ENCODE peak calls at places on chromosomes 1 and 21, in seven cellular contexts. One of them, this sample, is unnamed. For H3K9me3, the result is how much of the 10 kb centered on the place peaks cover.

GRCh38 chr21:34200288-34200905 is 127.0 kb downstream of the MRPS6 start:
- DNase-seq in left ventricle myocardium inferior: peak
- DNase-seq in MM.1S: no peak
- DNase-seq in heart right ventricle: no peak
- DNase-seq in OCI-LY7: no peak
- DNase-seq in cardiac muscle cell: peak
- DNase-seq in AG04450: no peak
- DNase-seq in this sample: no peak

GRCh38 chr1:48878191-48878940 is 101.7 kb upstream of the BEND5 start:
- DNase-seq in left ventricle myocardium inferior: no peak
- DNase-seq in MM.1S: no peak
- DNase-seq in heart right ventricle: no peak
- DNase-seq in OCI-LY7: no peak
- DNase-seq in cardiac muscle cell: peak
- DNase-seq in AG04450: no peak
- DNase-seq in this sample: no peak

GRCh38 chr1:61277129-61277801 is 194.9 kb downstream of the NFIA start:
- DNase-seq in left ventricle myocardium inferior: no peak
- DNase-seq in MM.1S: no peak
- DNase-seq in heart right ventricle: no peak
- DNase-seq in OCI-LY7: no peak
- DNase-seq in cardiac muscle cell: no peak
- DNase-seq in AG04450: no peak
- DNase-seq in this sample: no peak

GRCh38 chr1:89351622-89352311 is 12.1 kb upstream of the GBP6 start:
- DNase-seq in left ventricle myocardium inferior: no peak
- DNase-seq in MM.1S: no peak
- DNase-seq in heart right ventricle: no peak
- DNase-seq in OCI-LY7: no peak
- DNase-seq in cardiac muscle cell: no peak
- DNase-seq in AG04450: no peak
- DNase-seq in this sample: no peak

GRCh38 chr1:28934676-28935075 is 20.3 kb downstream of the EPB41 start:
- DNase-seq in left ventricle myocardium inferior: no peak
- DNase-seq in MM.1S: no peak
- DNase-seq in heart right ventricle: no peak
- DNase-seq in OCI-LY7: no peak
- DNase-seq in cardiac muscle cell: no peak
- DNase-seq in AG04450: no peak
- DNase-seq in this sample: no peak

GRCh38 chr21:35294231-35294898 is 245.3 kb upstream of the RUNX1 start:
- DNase-seq in left ventricle myocardium inferior: no peak
- DNase-seq in MM.1S: peak
- DNase-seq in heart right ventricle: no peak
- DNase-seq in OCI-LY7: no peak
- DNase-seq in cardiac muscle cell: no peak
- DNase-seq in AG04450: no peak
- DNase-seq in this sample: no peak

GRCh38 chr1:18794066-18794465 is 65.4 kb downstream of the TAS1R2 start:
- DNase-seq in left ventricle myocardium inferior: no peak
- DNase-seq in MM.1S: peak
- DNase-seq in heart right ventricle: no peak
- DNase-seq in OCI-LY7: no peak
- DNase-seq in cardiac muscle cell: no peak
- DNase-seq in AG04450: no peak
- DNase-seq in this sample: no peak

GRCh38 chr1:164728719-164729118 is 169.7 kb downstream of the PBX1 start:
- DNase-seq in left ventricle myocardium inferior: no peak
- DNase-seq in MM.1S: no peak
- DNase-seq in heart right ventricle: no peak
- DNase-seq in OCI-LY7: no peak
- DNase-seq in cardiac muscle cell: peak
- DNase-seq in AG04450: no peak
- DNase-seq in this sample: no peak

GRCh38 chr1:158185770-158186705 is 5.3 kb downstream of the CD1D start:
- DNase-seq in left ventricle myocardium inferior: no peak
- DNase-seq in MM.1S: no peak
- DNase-seq in heart right ventricle: no peak
- DNase-seq in OCI-LY7: no peak
- DNase-seq in cardiac muscle cell: peak
- DNase-seq in AG04450: no peak
- DNase-seq in this sample: no peak

GRCh38 chr1:224632381-224632871 is 16.3 kb downstream of the CNIH3 start:
- DNase-seq in left ventricle myocardium inferior: no peak
- DNase-seq in MM.1S: no peak
- DNase-seq in heart right ventricle: no peak
- DNase-seq in OCI-LY7: no peak
- DNase-seq in cardiac muscle cell: peak
- DNase-seq in AG04450: peak
- DNase-seq in this sample: no peak

GRCh38 chr1:28804071-28804470 is 7.9 kb upstream of the OPRD1 start:
- DNase-seq in left ventricle myocardium inferior: no peak
- DNase-seq in MM.1S: no peak
- DNase-seq in heart right ventricle: no peak
- DNase-seq in OCI-LY7: no peak
- DNase-seq in cardiac muscle cell: no peak
- DNase-seq in AG04450: no peak
- DNase-seq in this sample: no peak

GRCh38 chr21:33109574-33110339 is 39.8 kb downstream of the OLIG1 start:
- DNase-seq in left ventricle myocardium inferior: no peak
- DNase-seq in MM.1S: no peak
- DNase-seq in heart right ventricle: no peak
- DNase-seq in OCI-LY7: no peak
- DNase-seq in cardiac muscle cell: no peak
- DNase-seq in AG04450: no peak
- DNase-seq in this sample: no peak

GRCh38 chr1:203701606-203702005 is 63.4 kb upstream of the LAX1 start:
- DNase-seq in left ventricle myocardium inferior: no peak
- DNase-seq in MM.1S: no peak
- DNase-seq in heart right ventricle: no peak
- DNase-seq in OCI-LY7: no peak
- DNase-seq in cardiac muscle cell: no peak
- DNase-seq in AG04450: no peak
- DNase-seq in this sample: no peak

GRCh38 chr1:55584521-55585401 is 369.6 kb upstream of the USP24 start:
- DNase-seq in left ventricle myocardium inferior: no peak
- DNase-seq in MM.1S: no peak
- DNase-seq in heart right ventricle: no peak
- DNase-seq in OCI-LY7: no peak
- DNase-seq in cardiac muscle cell: peak
- DNase-seq in AG04450: no peak
- DNase-seq in this sample: no peak

GRCh38 chr1:95850165-95850649 is 616.2 kb downstream of the RWDD3 start:
- DNase-seq in left ventricle myocardium inferior: no peak
- DNase-seq in MM.1S: no peak
- DNase-seq in heart right ventricle: no peak
- DNase-seq in OCI-LY7: no peak
- DNase-seq in cardiac muscle cell: no peak
- DNase-seq in AG04450: no peak
- DNase-seq in this sample: no peak

GRCh38 chr1:203006948-203007871 is at the start of gene TMEM183A:
- DNase-seq in left ventricle myocardium inferior: peak
- DNase-seq in MM.1S: peak
- DNase-seq in heart right ventricle: peak
- DNase-seq in OCI-LY7: peak
- DNase-seq in cardiac muscle cell: peak
- DNase-seq in AG04450: peak
- DNase-seq in this sample: peak

GRCh38 chr1:42928859-42929258 is 29.8 kb downstream of the SLC2A1 start:
- DNase-seq in left ventricle myocardium inferior: no peak
- DNase-seq in MM.1S: no peak
- DNase-seq in heart right ventricle: no peak
- DNase-seq in OCI-LY7: no peak
- DNase-seq in cardiac muscle cell: no peak
- DNase-seq in AG04450: no peak
- DNase-seq in this sample: no peak

GRCh38 chr1:42335809-42336518 is 929 bp upstream of the FOXJ3 start:
- DNase-seq in left ventricle myocardium inferior: no peak
- DNase-seq in MM.1S: no peak
- DNase-seq in heart right ventricle: no peak
- DNase-seq in OCI-LY7: no peak
- DNase-seq in cardiac muscle cell: peak
- DNase-seq in AG04450: no peak
- DNase-seq in this sample: no peak

GRCh38 chr1:11211925-11212587 is 22.9 kb downstream of the ANGPTL7 start:
- DNase-seq in left ventricle myocardium inferior: no peak
- DNase-seq in MM.1S: no peak
- DNase-seq in heart right ventricle: no peak
- DNase-seq in OCI-LY7: no peak
- DNase-seq in cardiac muscle cell: no peak
- DNase-seq in AG04450: no peak
- DNase-seq in this sample: no peak

GRCh38 chr1:80878343-80878742 is 922.4 kb upstream of the ADGRL2 start:
- DNase-seq in left ventricle myocardium inferior: no peak
- DNase-seq in MM.1S: no peak
- DNase-seq in heart right ventricle: no peak
- DNase-seq in OCI-LY7: no peak
- DNase-seq in cardiac muscle cell: no peak
- DNase-seq in AG04450: no peak
- DNase-seq in this sample: no peak
- H3K9me3 ChIP-seq in left ventricle myocardium inferior: under half
- H3K9me3 ChIP-seq in MM.1S: under half
- H3K9me3 ChIP-seq in heart right ventricle: under half
- H3K9me3 ChIP-seq in OCI-LY7: under half
- H3K9me3 ChIP-seq in cardiac muscle cell: under half
- H3K9me3 ChIP-seq in AG04450: under half
- H3K9me3 ChIP-seq in this sample: under half

DNA sequence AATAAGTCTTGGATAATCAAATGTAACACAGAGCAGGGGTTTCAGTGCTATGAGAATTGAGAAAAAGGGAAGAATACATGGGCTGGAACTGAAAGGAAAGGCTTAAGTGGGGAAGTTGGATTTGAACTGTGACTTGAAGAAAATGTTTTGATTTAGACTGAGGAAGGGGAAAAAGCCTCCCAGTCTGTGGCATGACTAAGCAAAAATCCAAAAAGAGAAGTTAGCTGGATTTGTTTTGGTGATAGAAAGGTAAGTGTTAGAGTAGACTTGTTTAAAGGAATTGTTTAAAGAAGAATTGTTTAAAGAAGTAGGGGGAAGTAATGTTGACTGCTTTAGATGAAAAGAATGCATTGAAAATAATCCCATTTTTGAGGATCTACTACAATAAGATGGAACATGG is 46.0 kb downstream of the KCNK2 start:
- DNase-seq in left ventricle myocardium inferior: no peak
- DNase-seq in MM.1S: no peak
- DNase-seq in heart right ventricle: no peak
- DNase-seq in OCI-LY7: no peak
- DNase-seq in cardiac muscle cell: no peak
- DNase-seq in AG04450: no peak
- DNase-seq in this sample: no peak
- H3K27ac ChIP-seq in left ventricle myocardium inferior: no peak
- H3K27ac ChIP-seq in MM.1S: no peak
- H3K27ac ChIP-seq in heart right ventricle: no peak
- H3K27ac ChIP-seq in OCI-LY7: no peak
- H3K27ac ChIP-seq in cardiac muscle cell: no peak
- H3K27ac ChIP-seq in AG04450: no peak
- H3K27ac ChIP-seq in this sample: no peak

GRCh38 chr1:65963161-65963888 is 170.6 kb downstream of the PDE4B start:
- DNase-seq in left ventricle myocardium inferior: no peak
- DNase-seq in MM.1S: no peak
- DNase-seq in heart right ventricle: no peak
- DNase-seq in OCI-LY7: no peak
- DNase-seq in cardiac muscle cell: no peak
- DNase-seq in AG04450: no peak
- DNase-seq in this sample: no peak

GRCh38 chr1:65955503-65955902 is 162.8 kb downstream of the PDE4B start:
- DNase-seq in left ventricle myocardium inferior: no peak
- DNase-seq in MM.1S: no peak
- DNase-seq in heart right ventricle: no peak
- DNase-seq in OCI-LY7: no peak
- DNase-seq in cardiac muscle cell: no peak
- DNase-seq in AG04450: no peak
- DNase-seq in this sample: no peak

GRCh38 chr1:65955071-65955470 is 162.4 kb downstream of the PDE4B start:
- DNase-seq in left ventricle myocardium inferior: no peak
- DNase-seq in MM.1S: no peak
- DNase-seq in heart right ventricle: no peak
- DNase-seq in OCI-LY7: no peak
- DNase-seq in cardiac muscle cell: no peak
- DNase-seq in AG04450: no peak
- DNase-seq in this sample: no peak

GRCh38 chr1:65959896-65960295 is 167.2 kb downstream of the PDE4B start:
- DNase-seq in left ventricle myocardium inferior: no peak
- DNase-seq in MM.1S: no peak
- DNase-seq in heart right ventricle: no peak
- DNase-seq in OCI-LY7: no peak
- DNase-seq in cardiac muscle cell: peak
- DNase-seq in AG04450: no peak
- DNase-seq in this sample: no peak

DNA sequence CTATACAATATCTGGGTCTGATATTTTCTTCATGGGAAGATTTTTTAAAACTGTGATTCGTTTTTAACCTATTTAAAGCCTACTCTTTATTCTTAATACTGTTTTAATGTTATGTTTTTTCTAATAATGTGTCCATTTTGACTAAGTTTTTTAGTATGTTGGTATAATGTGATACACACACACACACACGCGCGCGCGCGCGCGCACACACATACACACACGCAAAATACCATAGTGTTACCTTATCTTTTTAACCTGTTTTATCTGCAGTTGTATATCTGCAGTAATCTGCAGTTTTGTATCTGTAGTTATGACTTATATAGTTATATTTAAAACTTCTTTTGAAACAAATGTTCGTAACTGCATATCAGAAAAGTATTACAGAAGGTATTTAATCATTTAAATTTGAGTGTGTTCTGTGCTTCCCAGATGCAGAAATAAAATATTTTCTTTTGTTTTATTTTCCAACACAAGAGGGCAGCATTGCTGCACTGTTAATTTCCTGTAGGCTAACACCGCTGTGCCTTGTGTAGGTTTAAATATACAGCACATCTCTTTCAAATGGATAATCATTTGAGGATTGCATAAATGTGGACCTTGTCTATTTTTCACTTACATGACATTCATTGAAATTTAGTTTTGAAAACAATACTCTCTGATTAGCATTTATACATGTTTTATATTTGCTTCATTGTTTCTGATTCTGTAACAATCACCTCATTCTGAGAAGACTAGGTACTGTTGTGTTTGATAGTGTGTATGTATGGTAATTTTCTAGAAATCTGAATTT is 166.1 kb downstream of the PDE4B start:
- DNase-seq in left ventricle myocardium inferior: no peak
- DNase-seq in MM.1S: peak
- DNase-seq in heart right ventricle: no peak
- DNase-seq in OCI-LY7: peak
- DNase-seq in cardiac muscle cell: peak
- DNase-seq in AG04450: peak
- DNase-seq in this sample: peak
- TF ChIP-seq CTCF in left ventricle myocardium inferior: peak
- TF ChIP-seq CTCF in MM.1S: peak
- TF ChIP-seq CTCF in heart right ventricle: peak
- TF ChIP-seq CTCF in OCI-LY7: peak
- TF ChIP-seq CTCF in cardiac muscle cell: peak
- TF ChIP-seq CTCF in AG04450: peak
- TF ChIP-seq CTCF in this sample: peak

GRCh38 chr1:53295746-53296722 is 31.8 kb downstream of the LRP8 start:
- DNase-seq in left ventricle myocardium inferior: no peak
- DNase-seq in MM.1S: no peak
- DNase-seq in heart right ventricle: no peak
- DNase-seq in OCI-LY7: no peak
- DNase-seq in cardiac muscle cell: no peak
- DNase-seq in AG04450: no peak
- DNase-seq in this sample: no peak
- H3K9me3 ChIP-seq in left ventricle myocardium inferior: under half
- H3K9me3 ChIP-seq in MM.1S: under half
- H3K9me3 ChIP-seq in heart right ventricle: under half
- H3K9me3 ChIP-seq in OCI-LY7: under half
- H3K9me3 ChIP-seq in cardiac muscle cell: under half
- H3K9me3 ChIP-seq in AG04450: under half
- H3K9me3 ChIP-seq in this sample: under half

GRCh38 chr1:16168622-16169021 is 12.8 kb upstream of the EPHA2 start:
- DNase-seq in left ventricle myocardium inferior: no peak
- DNase-seq in MM.1S: no peak
- DNase-seq in heart right ventricle: no peak
- DNase-seq in OCI-LY7: peak
- DNase-seq in cardiac muscle cell: no peak
- DNase-seq in AG04450: no peak
- DNase-seq in this sample: no peak
- H3K27ac ChIP-seq in left ventricle myocardium inferior: no peak
- H3K27ac ChIP-seq in MM.1S: no peak
- H3K27ac ChIP-seq in heart right ventricle: no peak
- H3K27ac ChIP-seq in OCI-LY7: no peak
- H3K27ac ChIP-seq in cardiac muscle cell: no peak
- H3K27ac ChIP-seq in AG04450: no peak
- H3K27ac ChIP-seq in this sample: no peak

This sample was measured in CD4-positive, alpha-beta T cell.